ENCODE peak calls at places on chromosomes 6 and 20, in seven cellular contexts. One of them, this sample, is unnamed. For H3K36me3, the result is how much of the 10 kb centered on the place peaks cover.

GRCh38 chr20:10216146-10216741 is 2.4 kb upstream of the SNAP25 start:
- DNase-seq in suprapubic skin: no peak
- DNase-seq in IMR-90: peak
- DNase-seq in GM23248: no peak
- DNase-seq in OCI-LY7: no peak
- DNase-seq in tibial artery: no peak
- DNase-seq in K562: no peak
- DNase-seq in this sample: no peak

GRCh38 chr20:19952392-19952791 is 64.8 kb upstream of the NAA20 start:
- DNase-seq in IMR-90: no peak
- DNase-seq in K562: no peak
- DNase-seq in tibial artery: no peak
- DNase-seq in OCI-LY7: no peak
- DNase-seq in suprapubic skin: no peak
- DNase-seq in GM23248: no peak
- DNase-seq in this sample: no peak

GRCh38 chr6:126661646-126662045 is 321.7 kb downstream of the CENPW start:
- DNase-seq in tibial artery: no peak
- DNase-seq in suprapubic skin: no peak
- DNase-seq in OCI-LY7: no peak
- DNase-seq in GM23248: peak
- DNase-seq in IMR-90: peak
- DNase-seq in K562: no peak
- DNase-seq in this sample: no peak

GRCh38 chr20:51094221-51094620 is 71.3 kb upstream of the KCNG1 start:
- DNase-seq in IMR-90: no peak
- DNase-seq in K562: no peak
- DNase-seq in tibial artery: no peak
- DNase-seq in GM23248: peak
- DNase-seq in suprapubic skin: no peak
- DNase-seq in OCI-LY7: no peak
- DNase-seq in this sample: no peak

GRCh38 chr20:53959849-53960585 is 110.4 kb downstream of the BCAS1 start:
- DNase-seq in tibial artery: no peak
- DNase-seq in K562: no peak
- DNase-seq in GM23248: peak
- DNase-seq in OCI-LY7: no peak
- DNase-seq in IMR-90: no peak
- DNase-seq in suprapubic skin: no peak
- DNase-seq in this sample: no peak

GRCh38 chr20:5180933-5181332 is 54.1 kb downstream of the CDS2 start:
- DNase-seq in GM23248: no peak
- DNase-seq in IMR-90: peak
- DNase-seq in suprapubic skin: no peak
- DNase-seq in K562: no peak
- DNase-seq in OCI-LY7: no peak
- DNase-seq in tibial artery: no peak
- DNase-seq in this sample: no peak

GRCh38 chr20:33730946-33731692 is 677 bp upstream of the ZNF341 start:
- DNase-seq in tibial artery: no peak
- DNase-seq in GM23248: no peak
- DNase-seq in OCI-LY7: no peak
- DNase-seq in K562: no peak
- DNase-seq in suprapubic skin: no peak
- DNase-seq in IMR-90: no peak
- DNase-seq in this sample: no peak

GRCh38 chr6:33075568-33076405 is at the start of gene HLA-DPB1:
- DNase-seq in suprapubic skin: no peak
- DNase-seq in GM23248: peak
- DNase-seq in tibial artery: no peak
- DNase-seq in K562: peak
- DNase-seq in IMR-90: peak
- DNase-seq in OCI-LY7: peak
- DNase-seq in this sample: no peak

GRCh38 chr6:45717027-45717426 is 298.6 kb downstream of the CLIC5 start:
- DNase-seq in tibial artery: no peak
- DNase-seq in OCI-LY7: no peak
- DNase-seq in suprapubic skin: no peak
- DNase-seq in K562: no peak
- DNase-seq in IMR-90: no peak
- DNase-seq in GM23248: no peak
- DNase-seq in this sample: no peak

GRCh38 chr6:147217840-147218404 is 13.7 kb downstream of the STXBP5 start:
- DNase-seq in K562: no peak
- DNase-seq in GM23248: no peak
- DNase-seq in suprapubic skin: no peak
- DNase-seq in IMR-90: no peak
- DNase-seq in tibial artery: no peak
- DNase-seq in OCI-LY7: no peak
- DNase-seq in this sample: no peak

GRCh38 chr6:2476376-2476775 is 231.0 kb upstream of the GMDS start:
- DNase-seq in GM23248: peak
- DNase-seq in K562: no peak
- DNase-seq in suprapubic skin: no peak
- DNase-seq in IMR-90: no peak
- DNase-seq in OCI-LY7: no peak
- DNase-seq in tibial artery: no peak
- DNase-seq in this sample: no peak

GRCh38 chr20:17570347-17571152 is 675 bp downstream of the DSTN start:
- DNase-seq in tibial artery: peak
- DNase-seq in IMR-90: peak
- DNase-seq in OCI-LY7: peak
- DNase-seq in suprapubic skin: peak
- DNase-seq in GM23248: peak
- DNase-seq in K562: peak
- DNase-seq in this sample: peak

GRCh38 chr6:30612213-30612612 is 4.8 kb downstream of the PPP1R10 start:
- DNase-seq in GM23248: peak
- DNase-seq in tibial artery: no peak
- DNase-seq in OCI-LY7: no peak
- DNase-seq in K562: peak
- DNase-seq in suprapubic skin: no peak
- DNase-seq in IMR-90: peak
- DNase-seq in this sample: no peak

GRCh38 chr6:157265186-157265585 is 58.1 kb downstream of the TMEM242 start:
- DNase-seq in suprapubic skin: no peak
- DNase-seq in K562: no peak
- DNase-seq in IMR-90: no peak
- DNase-seq in OCI-LY7: no peak
- DNase-seq in GM23248: no peak
- DNase-seq in tibial artery: peak
- DNase-seq in this sample: peak

DNA sequence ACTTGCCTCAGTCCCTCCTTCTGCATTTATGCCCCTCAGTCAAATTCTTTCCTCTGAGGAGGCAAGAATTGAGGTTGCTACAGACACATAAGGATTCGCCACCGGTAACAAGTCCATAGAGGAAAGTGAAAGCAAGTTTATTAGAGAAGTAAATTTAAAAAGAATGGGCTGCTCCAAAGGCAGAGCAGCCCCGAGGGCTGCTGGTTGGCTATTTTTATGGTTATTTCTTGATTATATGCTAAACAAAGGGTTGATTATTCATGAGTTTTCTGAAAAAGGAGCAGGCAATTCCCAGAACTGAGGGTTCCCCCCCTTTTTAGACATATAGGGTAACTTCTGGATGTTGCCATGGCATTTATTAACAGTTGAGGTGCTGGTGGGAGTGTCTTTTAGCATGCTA is 44.9 kb upstream of the RNGTT start:
- DNase-seq in suprapubic skin: no peak
- DNase-seq in OCI-LY7: no peak
- DNase-seq in tibial artery: no peak
- DNase-seq in IMR-90: no peak
- DNase-seq in K562: no peak
- DNase-seq in GM23248: no peak
- DNase-seq in this sample: no peak
- H3K4me3 ChIP-seq in suprapubic skin: no peak
- H3K4me3 ChIP-seq in OCI-LY7: no peak
- H3K4me3 ChIP-seq in tibial artery: peak
- H3K4me3 ChIP-seq in IMR-90: no peak
- H3K4me3 ChIP-seq in K562: no peak
- H3K4me3 ChIP-seq in GM23248: no peak
- H3K4me3 ChIP-seq in this sample: no peak

DNA sequence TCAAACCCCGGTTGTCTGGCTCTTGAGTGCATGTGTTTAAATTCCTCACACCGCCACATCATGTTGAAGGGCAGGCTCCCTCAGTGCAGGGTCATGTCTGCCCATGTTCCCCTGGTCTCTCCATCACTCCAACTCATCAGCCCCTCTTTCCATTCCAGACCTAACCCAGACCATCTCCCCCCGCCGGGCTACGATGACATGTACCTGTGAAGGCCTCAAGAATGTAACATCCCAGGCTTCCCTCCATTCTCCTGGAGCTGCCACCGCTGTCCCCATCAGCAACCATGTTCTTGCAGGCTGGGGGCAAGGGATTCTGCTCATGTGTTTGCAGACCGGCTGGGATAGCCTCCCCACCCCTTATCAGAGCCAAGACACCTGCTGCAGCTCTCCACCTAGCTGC is 19.9 kb downstream of the TMEM74B start:
- DNase-seq in IMR-90: no peak
- DNase-seq in K562: no peak
- DNase-seq in suprapubic skin: no peak
- DNase-seq in tibial artery: no peak
- DNase-seq in OCI-LY7: no peak
- DNase-seq in GM23248: no peak
- DNase-seq in this sample: no peak
- H3K36me3 ChIP-seq in IMR-90: half or more
- H3K36me3 ChIP-seq in K562: half or more
- H3K36me3 ChIP-seq in suprapubic skin: half or more
- H3K36me3 ChIP-seq in tibial artery: half or more
- H3K36me3 ChIP-seq in OCI-LY7: half or more
- H3K36me3 ChIP-seq in GM23248: under half
- H3K36me3 ChIP-seq in this sample: under half

GRCh38 chr6:131948221-131948661 is 2.9 kb downstream of the CCN2 start:
- DNase-seq in K562: no peak
- DNase-seq in tibial artery: no peak
- DNase-seq in IMR-90: peak
- DNase-seq in suprapubic skin: no peak
- DNase-seq in OCI-LY7: no peak
- DNase-seq in GM23248: peak
- DNase-seq in this sample: no peak
- H3K27ac ChIP-seq in K562: no peak
- H3K27ac ChIP-seq in tibial artery: peak
- H3K27ac ChIP-seq in IMR-90: peak
- H3K27ac ChIP-seq in suprapubic skin: peak
- H3K27ac ChIP-seq in OCI-LY7: no peak
- H3K27ac ChIP-seq in GM23248: peak
- H3K27ac ChIP-seq in this sample: peak

DNA sequence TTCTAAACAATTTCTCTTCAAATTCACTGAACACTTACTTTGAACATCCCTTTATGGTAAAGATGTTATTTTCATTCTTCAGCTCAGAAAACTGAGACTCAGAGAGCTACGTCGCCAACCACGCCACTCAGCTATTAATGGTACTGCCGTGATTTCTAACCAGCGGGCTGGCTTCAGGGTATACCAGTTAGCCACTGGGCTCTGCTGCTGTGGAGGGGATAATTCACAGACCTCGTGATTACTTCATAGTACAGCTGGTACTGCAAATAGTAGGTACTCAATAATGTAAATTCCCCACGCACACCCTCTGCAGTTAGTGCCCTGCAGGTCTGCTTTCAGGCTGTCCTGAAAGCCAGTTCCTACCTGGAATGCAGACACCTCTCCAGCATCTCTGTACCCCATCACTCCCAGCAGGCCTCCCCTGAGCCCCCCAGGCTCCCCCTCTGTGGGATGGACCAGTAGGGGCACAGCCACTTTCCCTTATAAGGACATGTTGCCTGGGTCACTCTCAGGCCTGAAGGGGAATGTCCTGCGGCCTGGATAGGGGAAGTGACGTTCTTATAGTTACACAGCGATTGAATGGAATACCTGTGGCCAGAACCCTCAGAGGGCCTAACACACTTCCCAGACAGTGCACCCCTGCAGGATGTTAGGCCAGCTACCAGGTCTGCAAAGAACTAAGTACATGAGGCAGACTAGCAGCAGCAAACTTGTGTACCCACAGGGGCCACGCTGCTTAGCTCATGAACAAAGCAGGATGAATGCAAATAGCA is 1.2 kb upstream of the OCSTAMP start:
- DNase-seq in K562: no peak
- DNase-seq in tibial artery: no peak
- DNase-seq in IMR-90: no peak
- DNase-seq in GM23248: no peak
- DNase-seq in OCI-LY7: no peak
- DNase-seq in suprapubic skin: no peak
- DNase-seq in this sample: no peak
- H3K4me3 ChIP-seq in K562: no peak
- H3K4me3 ChIP-seq in tibial artery: no peak
- H3K4me3 ChIP-seq in IMR-90: no peak
- H3K4me3 ChIP-seq in GM23248: no peak
- H3K4me3 ChIP-seq in OCI-LY7: no peak
- H3K4me3 ChIP-seq in suprapubic skin: no peak
- H3K4me3 ChIP-seq in this sample: no peak

GRCh38 chr6:100865525-100865924 is 15.6 kb downstream of the ASCC3 start:
- DNase-seq in K562: no peak
- DNase-seq in OCI-LY7: no peak
- DNase-seq in IMR-90: no peak
- DNase-seq in suprapubic skin: no peak
- DNase-seq in tibial artery: no peak
- DNase-seq in GM23248: no peak
- DNase-seq in this sample: no peak
- H3K36me3 ChIP-seq in K562: half or more
- H3K36me3 ChIP-seq in OCI-LY7: half or more
- H3K36me3 ChIP-seq in IMR-90: under half
- H3K36me3 ChIP-seq in suprapubic skin: under half
- H3K36me3 ChIP-seq in tibial artery: under half
- H3K36me3 ChIP-seq in GM23248: half or more
- H3K36me3 ChIP-seq in this sample: under half

DNA sequence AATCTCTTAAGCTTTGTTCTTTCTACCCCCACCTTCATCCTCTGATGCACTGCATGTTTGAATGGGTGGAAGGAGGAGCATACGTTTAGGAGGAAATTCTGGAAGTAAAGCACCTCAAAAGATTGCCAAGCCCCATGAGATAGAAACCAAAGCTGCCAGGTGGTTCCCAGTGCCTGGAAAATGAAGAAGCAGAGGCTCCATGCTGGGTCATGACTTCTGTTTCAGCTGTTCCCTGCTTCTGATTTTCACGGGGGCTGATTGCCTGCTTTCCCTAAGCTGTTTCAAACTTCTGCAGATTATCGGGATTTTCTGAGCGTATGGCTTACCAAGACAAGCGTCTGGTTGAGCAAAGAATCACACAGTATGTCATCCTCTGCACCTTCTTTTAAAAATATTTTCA is 87.5 kb upstream of the SYNDIG1 start:
- DNase-seq in suprapubic skin: no peak
- DNase-seq in tibial artery: no peak
- DNase-seq in K562: no peak
- DNase-seq in OCI-LY7: no peak
- DNase-seq in IMR-90: no peak
- DNase-seq in GM23248: no peak
- DNase-seq in this sample: no peak
- H3K27ac ChIP-seq in suprapubic skin: no peak
- H3K27ac ChIP-seq in tibial artery: peak
- H3K27ac ChIP-seq in K562: no peak
- H3K27ac ChIP-seq in OCI-LY7: no peak
- H3K27ac ChIP-seq in IMR-90: no peak
- H3K27ac ChIP-seq in GM23248: no peak
- H3K27ac ChIP-seq in this sample: no peak